ENCODE peak calls at places on chromosomes 13 and 19, in six cellular contexts. W is esophagus squamous epithelium, R is brain microvascular endothelial cell, V is cardiac fibroblast, T is bronchial epithelial cell, D is endodermal cell. J is an unnamed sample.

GRCh38 chr19:55540619-55541018 is 3.7 kb upstream of the SBK2 start:
- DNase-seq in V (no peak), D (no peak), R (no peak), W (no peak), T (no peak), J (no peak)

GRCh38 chr13:48318714-48319457 is 15.3 kb downstream of the RB1 start:
- DNase-seq in R (no peak), V (no peak), T (no peak), D (no peak), W (no peak), J (no peak)

GRCh38 chr13:91375119-91375729 is 23.2 kb upstream of the GPC5 start:
- DNase-seq in D (no peak), W (no peak), T (no peak), V (peak), R (no peak), J (peak)

GRCh38 chr13:79541426-79542049 is 60.6 kb downstream of the NDFIP2 start:
- DNase-seq in D (no peak), T (peak), V (peak), W (no peak), R (peak), J (peak)

GRCh38 chr19:2026770-2027169 is 11.3 kb upstream of the BTBD2 start:
- DNase-seq in R (no peak), D (no peak), T (no peak), W (no peak), V (no peak), J (no peak)

GRCh38 chr13:73898899-73899298 is 235.3 kb downstream of the KLF12 start:
- DNase-seq in V (no peak), R (no peak), D (no peak), T (no peak), W (no peak), J (no peak)

GRCh38 chr19:29615891-29616425 is 9.9 kb downstream of the POP4 start:
- DNase-seq in W (no peak), V (no peak), R (no peak), T (no peak), D (no peak), J (no peak)

GRCh38 chr19:36850646-36851442 is at the start of gene ZNF345:
- DNase-seq in R (peak), V (peak), D (peak), T (peak), W (peak), J (peak)

GRCh38 chr19:40347476-40348124 is 597 bp downstream of the C19orf47 start:
- DNase-seq in V (no peak), W (no peak), R (no peak), T (no peak), D (no peak), J (no peak)

GRCh38 chr19:5805465-5806132 is 732 bp downstream of the NRTN start:
- DNase-seq in W (no peak), D (peak), R (peak), V (peak), T (no peak), J (peak)

GRCh38 chr13:50650936-50651638 is 192.4 kb downstream of the DLEU7 start:
- DNase-seq in W (no peak), D (no peak), V (no peak), R (peak), T (peak), J (peak)

GRCh38 chr13:45034342-45034741 is 45.0 kb downstream of the GPALPP1 start:
- DNase-seq in W (no peak), R (no peak), V (no peak), D (no peak), T (no peak), J (no peak)

GRCh38 chr19:31658993-31659896 is 310.0 kb upstream of the TSHZ3 start:
- DNase-seq in V (no peak), W (no peak), D (no peak), T (no peak), R (no peak), J (no peak)

GRCh38 chr19:14383556-14383897 is 2.3 kb downstream of the ADGRE5 start:
- DNase-seq in D (no peak), R (no peak), V (peak), W (no peak), T (no peak), J (no peak)

GRCh38 chr13:102198418-102199322 is 203.2 kb downstream of the FGF14 start:
- DNase-seq in D (no peak), R (no peak), W (no peak), V (peak), T (peak), J (peak)

GRCh38 chr13:62432906-62433305 is 1017.3 kb upstream of the PCDH20 start:
- DNase-seq in D (no peak), V (no peak), T (no peak), W (no peak), R (no peak), J (no peak)

GRCh38 chr13:93364166-93364565 is 137.6 kb downstream of the GPC6 start:
- DNase-seq in W (no peak), D (no peak), V (peak), T (peak), R (peak), J (peak)

GRCh38 chr13:88526186-88526852 is 855.1 kb downstream of the SLITRK5 start:
- DNase-seq in T (no peak), R (no peak), V (no peak), W (no peak), D (no peak), J (no peak)

GRCh38 chr13:27915301-27916207 is 4.2 kb upstream of the PDX1 start:
- DNase-seq in D (no peak), T (peak), R (no peak), W (no peak), V (no peak), J (peak)

GRCh38 chr13:48535791-48536190 is 2.9 kb upstream of the RCBTB2 start:
- DNase-seq in R (no peak), W (no peak), D (no peak), V (no peak), T (no peak), J (no peak)

GRCh38 chr19:48292798-48293197 is 22.9 kb downstream of the ZNF114 start:
- DNase-seq in V (peak), T (peak), D (no peak), W (no peak), R (peak), J (peak)

GRCh38 chr13:40139896-40140520 is 484.5 kb downstream of the COG6 start:
- DNase-seq in D (no peak), T (no peak), V (peak), R (no peak), W (no peak), J (no peak)

GRCh38 chr13:90835826-90836225 is 511.7 kb upstream of the MIR17HG start:
- DNase-seq in D (no peak), T (no peak), V (no peak), W (no peak), R (no peak), J (no peak)

GRCh38 chr19:47663911-47664771 is 49.1 kb upstream of the EHD2 start:
- DNase-seq in R (peak), T (peak), D (no peak), W (peak), V (peak), J (peak)

DNA sequence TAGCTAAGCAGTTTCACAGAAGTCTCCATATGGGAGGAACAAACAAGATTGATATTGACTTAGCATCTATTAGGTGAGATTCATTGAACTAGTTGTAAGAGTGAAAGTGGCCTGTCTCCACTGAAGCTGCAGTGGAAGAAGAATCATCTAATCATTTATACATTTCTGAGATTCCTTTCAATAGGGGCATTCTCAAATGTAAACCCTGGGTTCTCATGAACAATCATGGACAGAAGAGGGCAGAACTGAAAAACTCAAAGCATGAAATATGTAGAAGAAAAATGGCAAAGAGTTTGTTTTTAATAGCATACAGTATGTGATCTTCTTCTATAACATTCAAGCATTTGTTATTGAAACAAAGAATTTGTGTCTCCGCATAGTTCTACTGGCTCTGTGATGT is 17.6 kb upstream of the POSTN start:
- DNase-seq in R (peak), T (no peak), W (no peak), V (no peak), D (no peak), J (no peak)
- TF ChIP-seq CTCF in R (no peak), T (no peak), W (no peak), V (no peak), D (no peak), J (no peak)

GRCh38 chr19:51125421-51126075 is 842 bp downstream of the SIGLEC9 start:
- DNase-seq in R (no peak), D (peak), W (no peak), V (no peak), T (no peak), J (no peak)

GRCh38 chr19:51128227-51128626 is 3.5 kb downstream of the SIGLEC9 start:
- DNase-seq in T (no peak), R (no peak), D (no peak), W (no peak), V (no peak), J (no peak)

GRCh38 chr19:51127755-51128154 is 3.0 kb downstream of the SIGLEC9 start:
- DNase-seq in W (no peak), T (no peak), V (peak), R (peak), D (no peak), J (no peak)

GRCh38 chr19:51124729-51125128 is at the start of gene SIGLEC9:
- DNase-seq in W (no peak), T (no peak), R (no peak), D (no peak), V (no peak), J (no peak)

DNA sequence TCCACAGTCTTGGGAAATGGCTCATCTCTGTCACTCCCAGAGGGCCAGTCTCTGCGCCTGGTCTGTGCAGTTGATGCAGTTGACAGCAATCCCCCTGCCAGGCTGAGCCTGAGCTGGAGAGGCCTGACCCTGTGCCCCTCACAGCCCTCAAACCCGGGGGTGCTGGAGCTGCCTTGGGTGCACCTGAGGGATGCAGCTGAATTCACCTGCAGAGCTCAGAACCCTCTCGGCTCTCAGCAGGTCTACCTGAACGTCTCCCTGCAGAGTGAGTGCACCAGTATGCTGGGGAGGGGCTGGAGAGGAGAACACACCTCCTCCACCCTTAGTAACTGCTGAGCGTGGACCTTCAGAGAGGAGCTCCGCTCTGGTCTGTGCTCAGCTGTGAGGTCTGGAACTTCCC is 2.3 kb downstream of the SIGLEC9 start:
- DNase-seq in D (no peak), V (no peak), T (no peak), R (no peak), W (no peak), J (no peak)
- H3K4me3 ChIP-seq in D (no peak), V (no peak), T (no peak), R (no peak), W (peak), J (no peak)

GRCh38 chr19:12984143-12984627 is 11.1 kb upstream of the NFIX start:
- DNase-seq in T (no peak), V (no peak), W (no peak), R (no peak), D (no peak), J (no peak)

GRCh38 chr19:12983561-12984142 is 11.6 kb upstream of the NFIX start:
- DNase-seq in R (peak), D (peak), V (peak), T (peak), W (no peak), J (peak)

GRCh38 chr19:12984683-12985048 is 10.6 kb upstream of the NFIX start:
- DNase-seq in W (no peak), D (no peak), R (no peak), T (no peak), V (no peak), J (no peak)

GRCh38 chr19:12986726-12987125 is 8.5 kb upstream of the NFIX start:
- DNase-seq in T (no peak), D (no peak), R (no peak), V (no peak), W (no peak), J (no peak)

GRCh38 chr19:12985049-12985776 is 10.1 kb upstream of the NFIX start:
- DNase-seq in W (no peak), R (peak), T (no peak), V (peak), D (no peak), J (no peak)
- TF ChIP-seq CTCF in W (no peak), R (no peak), T (no peak), V (no peak), D (no peak), J (no peak)

DNA sequence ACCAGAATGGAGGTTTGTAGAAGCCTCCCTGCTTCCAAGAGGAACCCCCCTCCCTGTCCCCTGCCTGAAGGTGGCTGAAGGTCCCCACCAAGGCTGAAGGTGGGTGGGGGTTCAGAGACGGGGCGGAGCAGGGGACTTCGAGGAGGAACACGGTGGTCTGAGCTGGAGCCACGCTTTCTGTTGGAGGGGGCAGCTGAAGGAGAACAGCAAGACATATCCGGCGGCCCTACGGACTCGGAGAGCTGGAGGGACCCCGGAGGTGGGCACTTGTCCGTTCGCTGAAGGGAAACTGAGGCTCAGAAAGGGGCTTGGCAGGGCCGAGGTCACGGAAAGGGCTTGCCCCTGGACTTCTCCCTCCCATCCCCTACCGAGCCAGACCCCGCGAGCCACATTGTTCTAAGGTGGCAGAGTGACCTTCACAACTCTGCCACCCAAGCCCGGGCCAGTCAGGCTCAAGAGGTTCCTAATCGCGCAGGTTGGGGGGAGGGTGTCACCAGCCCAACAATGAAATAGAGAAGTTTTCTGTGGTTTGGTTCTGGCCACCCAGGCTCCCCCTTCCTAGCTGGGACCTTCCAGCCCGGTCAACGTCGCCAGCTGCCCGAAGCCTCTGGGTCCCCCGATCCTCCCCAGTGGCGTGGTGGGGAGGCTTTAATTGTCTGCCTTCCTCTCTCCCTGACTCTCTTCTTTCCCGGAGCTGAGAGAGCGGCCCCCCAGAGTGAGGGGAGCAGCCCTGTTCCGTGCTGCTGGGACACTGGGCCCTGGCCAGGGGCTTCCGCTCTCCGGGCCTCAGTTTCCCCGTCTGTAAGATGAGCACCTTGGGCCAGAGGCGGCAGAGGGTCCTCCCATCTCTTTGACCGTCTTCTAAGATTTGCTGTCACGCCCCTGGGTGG is 15.5 kb upstream of the KCNN1 start:
- DNase-seq in R (no peak), T (no peak), D (peak), W (no peak), V (no peak), J (no peak)
- H3K4me3 ChIP-seq in R (no peak), T (no peak), D (peak), W (peak), V (no peak), J (no peak)

GRCh38 chr13:26186141-26186870 is 35.8 kb downstream of the RNF6 start:
- DNase-seq in W (peak), V (peak), R (peak), D (peak), T (peak), J (peak)
- TF ChIP-seq CTCF in W (peak), V (peak), R (peak), D (peak), T (peak), J (peak)

DNA sequence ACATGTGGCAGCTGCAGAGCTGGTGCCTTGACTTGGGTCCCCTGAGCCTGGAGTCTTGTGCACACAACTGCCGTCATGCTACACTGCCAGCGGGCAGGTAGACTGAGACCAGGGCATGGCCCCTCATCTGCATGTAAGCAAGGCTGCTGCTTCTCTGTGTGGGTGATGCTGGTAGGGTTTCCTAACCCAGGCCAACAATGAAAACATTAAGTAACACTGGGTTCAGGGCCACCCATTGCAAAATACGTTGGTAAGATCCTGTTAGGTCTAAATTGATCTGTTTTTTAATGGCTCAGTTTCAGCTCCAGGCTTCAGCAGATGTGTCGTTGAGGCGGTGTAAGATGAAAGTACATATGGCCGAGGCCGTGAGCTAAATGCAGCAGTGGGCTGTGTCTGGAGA is 383.4 kb downstream of the IRS2 start:
- DNase-seq in W (no peak), T (no peak), V (no peak), D (no peak), R (no peak), J (no peak)
- H3K4me3 ChIP-seq in W (no peak), T (no peak), V (no peak), D (no peak), R (no peak), J (no peak)

DNA sequence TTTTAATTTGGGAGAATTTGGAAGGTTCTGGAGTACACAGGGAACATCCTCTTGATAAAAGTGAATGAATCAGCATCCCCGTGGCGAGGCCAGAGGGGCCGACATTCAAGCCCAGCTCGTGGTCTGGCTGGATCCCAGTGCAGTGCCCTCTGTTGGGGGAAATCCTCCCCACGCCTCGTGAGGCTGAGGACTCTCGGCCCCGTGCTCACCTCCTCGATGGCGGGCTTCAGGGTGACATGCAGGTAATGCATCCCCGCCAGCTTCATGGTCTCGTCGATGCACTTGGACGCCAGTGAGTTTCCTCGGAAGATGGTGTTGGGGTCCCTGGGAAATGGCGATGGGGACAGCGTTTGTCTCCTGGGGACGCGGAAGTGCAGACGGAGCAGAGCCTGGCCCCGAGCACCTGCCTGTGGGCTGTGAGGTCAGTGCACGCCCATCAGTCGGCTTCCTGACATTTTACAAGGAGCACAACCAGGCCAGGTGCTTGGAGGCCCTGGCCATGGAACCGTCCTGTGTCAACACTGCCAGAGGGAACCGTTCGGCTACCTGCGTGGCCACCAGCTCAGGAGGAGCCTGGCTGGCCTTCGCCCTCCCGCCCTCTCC is 43.3 kb upstream of the C13orf46 start:
- DNase-seq in W (no peak), R (peak), T (no peak), V (peak), D (peak), J (no peak)
- TF ChIP-seq CTCF in W (no peak), R (peak), T (no peak), V (peak), D (peak), J (no peak)

DNA sequence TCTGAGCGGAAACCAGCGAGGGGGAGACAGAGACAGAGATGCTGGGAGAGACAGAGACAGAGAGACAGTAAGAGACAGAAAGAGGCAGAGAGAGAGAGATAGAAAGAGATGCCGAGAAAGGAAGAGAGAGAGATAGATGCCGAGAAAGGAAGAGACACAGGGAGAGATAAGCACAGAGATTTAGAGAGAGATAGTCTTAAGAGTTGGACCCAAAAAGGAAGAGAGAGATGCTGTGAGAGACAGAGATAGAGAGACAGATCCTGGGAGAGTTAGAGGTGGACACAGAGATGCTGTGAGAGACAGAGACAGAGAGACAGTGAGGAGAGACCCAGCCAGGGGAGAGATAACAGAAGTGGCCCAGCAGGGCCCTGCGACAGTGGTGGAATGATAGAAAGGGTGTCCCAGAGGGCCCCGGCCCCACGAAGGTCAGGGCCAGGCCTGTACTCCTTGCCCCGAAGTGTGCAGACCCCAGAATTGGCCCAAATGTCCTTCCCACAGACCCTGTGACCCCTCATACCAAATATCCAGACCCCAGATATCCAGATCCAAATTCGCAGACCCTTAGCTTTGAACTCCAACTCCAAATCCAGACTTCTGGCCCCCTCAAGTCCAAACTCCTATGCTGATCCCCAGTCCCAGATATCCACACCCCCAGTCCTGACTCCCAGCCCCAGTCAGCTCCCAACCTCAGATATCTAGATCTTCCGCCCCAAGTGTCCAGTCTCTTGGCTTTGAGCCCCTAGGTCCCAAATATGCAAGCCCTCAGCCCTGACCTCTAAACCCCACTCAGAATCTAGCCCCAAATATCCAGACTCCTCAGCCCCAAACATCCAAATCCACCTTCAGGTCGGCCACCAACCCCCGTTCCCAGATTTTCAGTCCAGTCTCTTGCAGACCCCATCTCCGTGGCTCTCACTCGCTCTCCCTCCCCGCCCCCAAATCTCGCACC is 1.1 kb downstream of the ERFL start:
- DNase-seq in R (no peak), T (no peak), W (no peak), V (no peak), D (no peak), J (no peak)
- H3K4me3 ChIP-seq in R (no peak), T (no peak), W (peak), V (no peak), D (no peak), J (no peak)

J was measured in epithelial cell of esophagus.